ENCODE peak calls at places on chromosomes 3 and 15, in eight cellular contexts. B, E, F, S, J, Q, W and I are unnamed samples.

GRCh38 chr3:195245531-195245951 is 25.4 kb downstream of the XXYLT1 start:
- DNase-seq in B (no peak), E (peak; percentile 22), F (no peak), S (no peak), J (no peak), Q (no peak), W (no peak), I (no peak)

GRCh38 chr15:51203797-51204196 is 109.1 kb upstream of the TNFAIP8L3 start:
- DNase-seq in B (no peak), E (no peak), F (no peak), S (no peak), J (no peak), Q (no peak), W (no peak), I (no peak)

GRCh38 chr15:88394553-88395159 is 72.5 kb downstream of the MRPL46 start:
- DNase-seq in B (no peak), E (no peak), F (no peak), S (no peak), J (no peak), Q (no peak), W (no peak), I (no peak)

GRCh38 chr15:88234711-88235110 is 21.8 kb downstream of the NTRK3 start:
- DNase-seq in B (no peak), E (no peak), F (no peak), S (no peak), J (no peak), Q (no peak), W (no peak), I (no peak)

GRCh38 chr15:37046876-37047614 is 53.3 kb downstream of the MEIS2 start:
- DNase-seq in B (no peak), E (no peak), F (no peak), S (peak; percentile 69), J (no peak), Q (no peak), W (no peak), I (no peak)

GRCh38 chr3:31503456-31503855 is 29.3 kb upstream of the STT3B start:
- DNase-seq in B (no peak), E (no peak), F (no peak), S (no peak), J (no peak), Q (no peak), W (no peak), I (no peak)

GRCh38 chr3:136932978-136933812 is 24.6 kb upstream of the IL20RB start:
- DNase-seq in B (no peak), E (no peak), F (no peak), S (no peak), J (no peak), Q (no peak), W (no peak), I (no peak)

GRCh38 chr3:64460877-64461276 is 226.9 kb downstream of the ADAMTS9 start:
- DNase-seq in B (no peak), E (no peak), F (no peak), S (no peak), J (no peak), Q (no peak), W (no peak), I (no peak)

GRCh38 chr15:99613887-99614642 is 48.3 kb downstream of the MEF2A start:
- DNase-seq in B (no peak), E (no peak), F (no peak), S (no peak), J (no peak), Q (no peak), W (no peak), I (no peak)

GRCh38 chr3:16102905-16103364 is 71.5 kb upstream of the GALNT15 start:
- DNase-seq in B (no peak), E (no peak), F (no peak), S (no peak), J (no peak), Q (no peak), W (no peak), I (no peak)

GRCh38 chr3:52679139-52679538 is 6.6 kb downstream of the PBRM1 start:
- DNase-seq in B (no peak), E (no peak), F (no peak), S (no peak), J (no peak), Q (no peak), W (no peak), I (no peak)

GRCh38 chr3:111820651-111821050 is 38.4 kb upstream of the PHLDB2 start:
- DNase-seq in B (no peak), E (no peak), F (no peak), S (no peak), J (no peak), Q (no peak), W (no peak), I (no peak)

GRCh38 chr15:43793647-43794046 is 1.5 kb downstream of the SERF2 start:
- DNase-seq in B (no peak), E (no peak), F (no peak), S (no peak), J (no peak), Q (peak; percentile 28), W (no peak), I (no peak)

GRCh38 chr15:70539912-70540520 is 223.3 kb downstream of the UACA start:
- DNase-seq in B (no peak), E (no peak), F (no peak), S (no peak), J (no peak), Q (no peak), W (no peak), I (no peak)

GRCh38 chr15:68621535-68621934 is 42.7 kb downstream of the CORO2B start:
- DNase-seq in B (no peak), E (no peak), F (no peak), S (no peak), J (no peak), Q (no peak), W (no peak), I (no peak)

GRCh38 chr3:185337231-185337816 is 25.6 kb upstream of the MAP3K13 start:
- DNase-seq in B (no peak), E (no peak), F (no peak), S (no peak), J (no peak), Q (no peak), W (peak; percentile 7), I (no peak)